ENCODE peak calls at places on chromosome 1, in nine cellular contexts. X is fibroblast of villous mesenchyme, U is H9, O is heart left ventricle, G is fibroblast of lung, E is transverse colon, H is HFF-Myc, I is psoas muscle, S is neural crest cell. D is an unnamed sample.

GRCh38 chr1:1426961-1427934 is 6.2 kb upstream of the ANKRD65 start:
- DNase-seq in G (no peak), E (no peak), I (no peak), X (no peak), S (no peak), H (no peak), U (peak), O (peak), D (no peak)

GRCh38 chr1:45827256-45827655 is 23.8 kb downstream of the MAST2 start:
- DNase-seq in I (no peak), H (no peak), S (no peak), O (no peak), X (peak), E (no peak), U (no peak), G (no peak), D (no peak)

GRCh38 chr1:63779872-63780271 is 6.1 kb downstream of the ROR1 start:
- DNase-seq in O (no peak), I (no peak), X (peak), U (no peak), S (no peak), E (no peak), G (peak), H (no peak), D (no peak)

GRCh38 chr1:117659565-117660264 is 53.9 kb downstream of the TENT5C start:
- DNase-seq in E (no peak), I (no peak), U (no peak), O (no peak), S (no peak), G (no peak), X (no peak), H (no peak), D (no peak)

GRCh38 chr1:3074800-3075199 is 5.8 kb downstream of the PRDM16 start:
- DNase-seq in G (no peak), E (no peak), I (no peak), S (no peak), X (no peak), U (no peak), H (no peak), O (no peak), D (no peak)

GRCh38 chr1:26049531-26050254 is 3.8 kb upstream of the SLC30A2 start:
- DNase-seq in E (peak), S (no peak), I (peak), G (no peak), U (no peak), X (no peak), H (no peak), O (no peak), D (no peak)

GRCh38 chr1:228337031-228337564 is 69.5 kb downstream of the TRIM11 start:
- DNase-seq in U (no peak), I (peak), O (peak), H (no peak), X (no peak), G (no peak), E (peak), S (no peak), D (peak)

GRCh38 chr1:159924791-159925712 is at the start of gene TAGLN2:
- DNase-seq in O (peak), H (peak), X (peak), I (peak), E (peak), S (peak), U (peak), G (peak), D (peak)

GRCh38 chr1:186315585-186315984 is 59.5 kb downstream of the TPR start:
- DNase-seq in G (no peak), I (no peak), U (no peak), H (no peak), X (no peak), S (no peak), E (no peak), O (no peak), D (no peak)

DNA sequence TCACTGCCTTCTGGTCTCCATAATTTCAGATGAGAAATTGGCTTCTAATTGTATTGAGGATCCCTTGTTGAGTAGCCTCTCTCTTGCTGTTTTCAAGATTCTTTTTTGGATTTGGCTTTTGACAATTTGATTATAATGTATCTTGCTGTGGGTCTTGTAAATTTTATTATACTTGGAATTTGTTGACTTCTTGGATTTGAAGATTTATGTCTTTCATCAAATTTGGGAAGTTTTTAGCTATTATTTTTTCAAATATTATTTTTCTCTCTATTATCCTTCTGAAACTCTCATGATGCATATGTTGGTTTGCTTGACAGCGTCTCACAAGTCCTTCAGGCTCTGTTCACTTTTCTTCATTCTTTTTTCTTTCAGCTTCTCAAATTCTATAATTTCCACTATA is 126.1 kb downstream of the C1orf94 start:
- DNase-seq in U (no peak), S (no peak), X (no peak), I (no peak), G (no peak), O (no peak), H (no peak), E (no peak), D (no peak)
- TF ChIP-seq CTCF in U (no peak), S (no peak), X (no peak), I (no peak), G (no peak), O (no peak), H (no peak), E (no peak), D (no peak)

GRCh38 chr1:211814313-211814712 is 16.2 kb downstream of the LPGAT1 start:
- DNase-seq in U (no peak), E (no peak), H (no peak), G (no peak), I (no peak), X (no peak), S (no peak), O (no peak), D (no peak)
- TF ChIP-seq CTCF in U (no peak), E (no peak), H (no peak), G (no peak), I (no peak), X (no peak), S (no peak), O (no peak), D (no peak)

DNA sequence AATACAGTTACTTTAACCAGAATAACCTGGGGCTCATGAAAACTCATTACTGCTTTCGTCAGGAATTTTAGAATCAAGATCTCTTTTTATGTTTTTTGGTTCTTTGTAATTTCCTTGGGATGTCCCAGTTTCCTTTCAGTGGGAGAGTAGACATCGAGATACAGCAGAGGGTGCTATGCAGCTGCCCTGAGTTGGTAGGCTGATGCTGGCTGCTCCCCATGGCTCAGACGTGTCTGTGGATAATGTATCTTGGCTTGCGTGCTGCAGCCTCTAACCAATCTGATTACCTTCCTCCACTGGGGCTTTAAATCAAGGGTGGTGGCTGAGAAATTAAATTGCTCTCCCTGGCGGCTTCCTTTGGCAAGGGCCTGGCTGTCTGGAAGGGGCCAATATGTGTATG is 253.7 kb downstream of the CACNA1E start:
- DNase-seq in O (no peak), H (no peak), I (no peak), X (no peak), S (no peak), E (no peak), G (no peak), U (no peak), D (no peak)
- TF ChIP-seq CTCF in O (no peak), H (no peak), I (no peak), X (no peak), S (no peak), E (no peak), G (no peak), U (peak), D (no peak)

DNA sequence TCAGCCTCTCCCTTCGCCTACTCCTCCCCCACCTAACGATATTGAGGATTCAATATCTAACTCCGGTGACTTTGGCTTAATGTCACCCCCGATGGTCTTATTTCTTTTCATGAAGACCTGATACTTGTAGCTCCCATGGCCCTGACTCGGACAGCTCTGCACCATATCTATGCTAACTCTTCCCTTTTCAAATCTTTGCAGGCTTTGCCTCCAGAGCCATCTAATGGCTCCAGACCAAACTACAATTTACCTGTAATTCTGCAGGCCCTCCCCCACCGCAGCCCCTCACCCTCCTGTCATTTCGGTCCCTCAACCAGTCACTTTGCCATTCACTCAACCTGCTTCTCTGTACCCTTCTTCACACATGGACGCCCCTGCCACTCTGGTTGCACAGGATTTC is 7.9 kb upstream of the GSTM5 start:
- DNase-seq in G (no peak), E (no peak), U (no peak), H (no peak), I (no peak), X (no peak), O (no peak), S (no peak), D (no peak)
- TF ChIP-seq CTCF in G (no peak), E (no peak), U (peak), H (no peak), I (no peak), X (no peak), O (no peak), S (no peak), D (no peak)

D was measured in mucosa of descending colon.